ENCODE peak calls at places on chromosomes 16 and 17, in four cellular contexts. One of them, this sample, is unnamed.
A peak's percentile ranks its signal among the peaks of the same experiment; 100 is the strongest.

GRCh38 chr16:64051826-64052225 is 1070.0 kb downstream of the CDH11 start:
- DNase-seq in body of pancreas: no peak
- DNase-seq in CD8-positive, alpha-beta memory T cell: no peak
- DNase-seq in pancreas: no peak
- DNase-seq in this sample: no peak

GRCh38 chr17:3804503-3804931 is 3.5 kb upstream of the ITGAE start:
- DNase-seq in body of pancreas: peak; percentile 56
- DNase-seq in CD8-positive, alpha-beta memory T cell: no peak
- DNase-seq in pancreas: no peak
- DNase-seq in this sample: no peak

GRCh38 chr17:64420143-64420670 is 28.7 kb upstream of the MILR1 start:
- DNase-seq in body of pancreas: peak; percentile 16
- DNase-seq in CD8-positive, alpha-beta memory T cell: peak; percentile 69
- DNase-seq in pancreas: no peak
- DNase-seq in this sample: peak; percentile 11

GRCh38 chr17:1379930-1380313 is 20.1 kb downstream of the YWHAE start:
- DNase-seq in body of pancreas: no peak
- DNase-seq in CD8-positive, alpha-beta memory T cell: no peak
- DNase-seq in pancreas: no peak
- DNase-seq in this sample: no peak

GRCh38 chr16:17173134-17173729 is 297.5 kb downstream of the XYLT1 start:
- DNase-seq in body of pancreas: peak; percentile 34
- DNase-seq in CD8-positive, alpha-beta memory T cell: no peak
- DNase-seq in pancreas: no peak
- DNase-seq in this sample: no peak

GRCh38 chr16:88706965-88707871 is 915 bp downstream of the CTU2 start:
- DNase-seq in body of pancreas: no peak
- DNase-seq in CD8-positive, alpha-beta memory T cell: no peak
- DNase-seq in pancreas: no peak
- DNase-seq in this sample: no peak

GRCh38 chr17:56717471-56717870 is 116.2 kb downstream of the C17orf67 start:
- DNase-seq in body of pancreas: no peak
- DNase-seq in CD8-positive, alpha-beta memory T cell: no peak
- DNase-seq in pancreas: no peak
- DNase-seq in this sample: no peak

GRCh38 chr17:6572997-6573396 is 16.6 kb upstream of the PITPNM3 start:
- DNase-seq in body of pancreas: no peak
- DNase-seq in CD8-positive, alpha-beta memory T cell: no peak
- DNase-seq in pancreas: no peak
- DNase-seq in this sample: no peak

GRCh38 chr16:4081035-4081434 is 35.2 kb downstream of the ADCY9 start:
- DNase-seq in body of pancreas: no peak
- DNase-seq in CD8-positive, alpha-beta memory T cell: no peak
- DNase-seq in pancreas: no peak
- DNase-seq in this sample: no peak

GRCh38 chr16:4945560-4946502 is 8.9 kb upstream of the PPL start:
- DNase-seq in body of pancreas: peak; percentile 45
- DNase-seq in CD8-positive, alpha-beta memory T cell: no peak
- DNase-seq in pancreas: no peak
- DNase-seq in this sample: no peak

GRCh38 chr17:74181341-74181740 is 22.1 kb upstream of the RPL38 start:
- DNase-seq in body of pancreas: no peak
- DNase-seq in CD8-positive, alpha-beta memory T cell: no peak
- DNase-seq in pancreas: no peak
- DNase-seq in this sample: no peak

GRCh38 chr17:58913971-58914769 is 158.5 kb downstream of the PPM1E start:
- DNase-seq in body of pancreas: no peak
- DNase-seq in CD8-positive, alpha-beta memory T cell: no peak
- DNase-seq in pancreas: no peak
- DNase-seq in this sample: no peak

GRCh38 chr17:17700251-17700969 is 19.2 kb downstream of the RAI1 start:
- DNase-seq in body of pancreas: peak; percentile 35
- DNase-seq in CD8-positive, alpha-beta memory T cell: no peak
- DNase-seq in pancreas: no peak
- DNase-seq in this sample: no peak

GRCh38 chr17:74325743-74326379 is at the start of gene KIF19:
- DNase-seq in body of pancreas: peak; percentile 56
- DNase-seq in CD8-positive, alpha-beta memory T cell: peak; percentile 57
- DNase-seq in pancreas: no peak
- DNase-seq in this sample: peak; percentile 44

GRCh38 chr16:27367463-27368357 is 34.3 kb upstream of the IL21R start:
- DNase-seq in body of pancreas: peak; percentile 82
- DNase-seq in CD8-positive, alpha-beta memory T cell: peak; percentile 92
- DNase-seq in pancreas: peak; percentile 87
- DNase-seq in this sample: peak; percentile 82

GRCh38 chr17:38844261-38844757 is 9.2 kb downstream of the RPL23 start:
- DNase-seq in body of pancreas: peak; percentile 61
- DNase-seq in CD8-positive, alpha-beta memory T cell: no peak
- DNase-seq in pancreas: no peak
- DNase-seq in this sample: no peak

GRCh38 chr16:49961087-49961486 is 63.9 kb upstream of the CNEP1R1 start:
- DNase-seq in body of pancreas: no peak
- DNase-seq in CD8-positive, alpha-beta memory T cell: no peak
- DNase-seq in pancreas: no peak
- DNase-seq in this sample: no peak

GRCh38 chr17:76204277-76204676 is 36.0 kb downstream of the RNF157 start:
- DNase-seq in body of pancreas: no peak
- DNase-seq in CD8-positive, alpha-beta memory T cell: no peak
- DNase-seq in pancreas: no peak
- DNase-seq in this sample: no peak

GRCh38 chr17:28758411-28759121 is 14.8 kb downstream of the TRAF4 start:
- DNase-seq in body of pancreas: no peak
- DNase-seq in CD8-positive, alpha-beta memory T cell: no peak
- DNase-seq in pancreas: peak; percentile 75
- DNase-seq in this sample: no peak

GRCh38 chr16:16150117-16150877 is 73.0 kb downstream of the ABCC6 start:
- DNase-seq in body of pancreas: peak; percentile 85
- DNase-seq in CD8-positive, alpha-beta memory T cell: no peak
- DNase-seq in pancreas: peak; percentile 91
- DNase-seq in this sample: no peak

GRCh38 chr17:7019839-7020519 is 2.9 kb upstream of the BCL6B start:
- DNase-seq in body of pancreas: peak; percentile 71
- DNase-seq in CD8-positive, alpha-beta memory T cell: no peak
- DNase-seq in pancreas: no peak
- DNase-seq in this sample: no peak

DNA sequence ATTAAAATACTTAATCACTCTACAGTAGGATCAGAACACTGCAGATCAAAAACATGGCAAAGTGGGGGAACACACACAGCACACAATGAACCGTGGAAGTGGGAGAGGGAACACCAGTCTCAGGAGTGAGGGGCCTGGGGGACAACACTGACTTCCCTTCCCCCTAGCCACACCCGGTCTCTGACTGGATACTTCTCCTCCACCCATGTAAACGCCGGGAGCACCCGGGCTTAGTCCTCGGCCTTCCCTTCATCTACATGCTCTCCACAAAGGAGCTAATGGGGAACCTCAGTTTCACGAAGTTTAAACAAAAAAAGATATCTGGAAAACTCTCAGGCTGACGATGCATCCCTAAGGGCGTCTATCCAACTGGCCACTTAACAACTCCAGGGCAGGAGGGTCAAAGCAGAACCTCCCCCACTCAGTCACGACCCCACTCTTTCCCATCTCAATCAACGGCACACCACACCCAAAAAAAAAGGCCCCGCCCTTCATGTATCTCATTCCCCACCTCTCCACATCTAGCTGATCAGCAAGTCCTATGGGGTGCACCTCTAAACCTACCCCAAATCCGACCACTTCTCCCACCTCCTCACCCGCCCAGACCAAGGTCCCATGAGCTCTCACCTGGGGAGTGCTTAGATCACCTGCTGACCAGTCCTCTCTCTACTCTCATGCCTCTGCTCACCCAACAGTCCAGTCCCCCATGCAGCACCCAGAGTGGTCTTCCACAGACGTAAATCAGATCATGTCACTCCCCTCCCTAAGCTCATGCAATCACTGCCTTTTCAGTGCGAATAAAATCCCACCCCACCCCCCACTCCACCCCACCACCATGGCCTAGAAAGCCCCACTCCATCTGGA is 7.4 kb downstream of the ZDHHC7 start:
- DNase-seq in body of pancreas: no peak
- DNase-seq in CD8-positive, alpha-beta memory T cell: no peak
- DNase-seq in pancreas: peak; percentile 23
- DNase-seq in this sample: no peak
- H3K4me1 ChIP-seq in body of pancreas: peaks cover 93% of the 10 kb centered on the region
- H3K4me1 ChIP-seq in CD8-positive, alpha-beta memory T cell: peaks cover 39% of the 10 kb centered on the region
- H3K4me1 ChIP-seq in pancreas: peaks cover 46% of the 10 kb centered on the region
- H3K4me1 ChIP-seq in this sample: peaks cover 7% of the 10 kb centered on the region

GRCh38 chr17:45976391-45976754 is 22.7 kb upstream of the STH start:
- DNase-seq in body of pancreas: no peak
- DNase-seq in CD8-positive, alpha-beta memory T cell: no peak
- DNase-seq in pancreas: no peak
- DNase-seq in this sample: no peak

GRCh38 chr17:45975640-45976295 is 23.3 kb upstream of the STH start:
- DNase-seq in body of pancreas: no peak
- DNase-seq in CD8-positive, alpha-beta memory T cell: no peak
- DNase-seq in pancreas: no peak
- DNase-seq in this sample: no peak

GRCh38 chr17:45973099-45973838 is 25.8 kb upstream of the STH start:
- DNase-seq in body of pancreas: peak; percentile 62
- DNase-seq in CD8-positive, alpha-beta memory T cell: no peak
- DNase-seq in pancreas: no peak
- DNase-seq in this sample: no peak

GRCh38 chr17:45973943-45974859 is 24.8 kb upstream of the STH start:
- DNase-seq in body of pancreas: no peak
- DNase-seq in CD8-positive, alpha-beta memory T cell: no peak
- DNase-seq in pancreas: no peak
- DNase-seq in this sample: no peak

DNA sequence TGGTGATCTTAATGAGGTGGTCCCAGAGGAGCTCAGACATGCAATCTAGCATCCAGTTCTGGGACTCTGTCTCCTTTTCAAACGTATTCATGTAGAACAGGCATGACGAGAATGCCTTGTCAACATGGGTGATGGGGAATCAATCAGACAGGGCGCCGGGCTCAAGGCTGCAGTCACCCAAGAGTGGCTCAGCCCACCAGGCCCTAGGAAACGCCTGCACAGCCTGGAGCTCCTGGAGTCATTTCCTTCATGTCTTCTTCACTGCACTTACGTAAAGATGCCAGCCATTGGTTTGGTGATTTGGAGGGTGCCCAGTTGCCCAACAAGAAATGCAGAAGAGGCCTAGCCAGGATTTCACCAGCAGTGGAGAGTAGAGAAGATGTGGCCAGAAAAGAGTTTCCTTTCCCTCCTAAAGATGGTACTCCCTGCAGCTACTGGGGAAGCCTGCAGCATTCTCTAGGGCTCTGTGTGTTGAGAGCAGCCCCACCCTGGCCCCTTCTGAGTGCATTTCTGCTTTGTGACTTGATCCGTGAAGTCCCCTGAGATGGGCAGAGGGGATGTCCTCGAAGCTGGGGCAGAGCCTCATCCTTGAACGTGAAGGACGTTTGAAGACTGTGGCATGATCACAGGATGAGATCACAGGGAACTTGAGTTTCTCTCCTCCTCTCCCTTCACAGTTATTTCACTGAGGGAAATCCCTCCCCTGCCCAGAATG is 24.0 kb upstream of the STH start:
- DNase-seq in body of pancreas: no peak
- DNase-seq in CD8-positive, alpha-beta memory T cell: no peak
- DNase-seq in pancreas: no peak
- DNase-seq in this sample: no peak
- H3K4me3 ChIP-seq in body of pancreas: no peak overlapping the region
- H3K4me3 ChIP-seq in CD8-positive, alpha-beta memory T cell: no peak overlapping the region
- H3K4me3 ChIP-seq in pancreas: no peak overlapping the region
- H3K4me3 ChIP-seq in this sample: no peak overlapping the region

GRCh38 chr17:50204431-50204830 is 3.0 kb upstream of the COL1A1 start:
- DNase-seq in body of pancreas: no peak
- DNase-seq in CD8-positive, alpha-beta memory T cell: no peak
- DNase-seq in pancreas: no peak
- DNase-seq in this sample: no peak
- H3K27ac ChIP-seq in body of pancreas: no peak overlapping the region
- H3K27ac ChIP-seq in CD8-positive, alpha-beta memory T cell: no peak overlapping the region
- H3K27ac ChIP-seq in pancreas: no peak overlapping the region
- H3K27ac ChIP-seq in this sample: no peak overlapping the region

DNA sequence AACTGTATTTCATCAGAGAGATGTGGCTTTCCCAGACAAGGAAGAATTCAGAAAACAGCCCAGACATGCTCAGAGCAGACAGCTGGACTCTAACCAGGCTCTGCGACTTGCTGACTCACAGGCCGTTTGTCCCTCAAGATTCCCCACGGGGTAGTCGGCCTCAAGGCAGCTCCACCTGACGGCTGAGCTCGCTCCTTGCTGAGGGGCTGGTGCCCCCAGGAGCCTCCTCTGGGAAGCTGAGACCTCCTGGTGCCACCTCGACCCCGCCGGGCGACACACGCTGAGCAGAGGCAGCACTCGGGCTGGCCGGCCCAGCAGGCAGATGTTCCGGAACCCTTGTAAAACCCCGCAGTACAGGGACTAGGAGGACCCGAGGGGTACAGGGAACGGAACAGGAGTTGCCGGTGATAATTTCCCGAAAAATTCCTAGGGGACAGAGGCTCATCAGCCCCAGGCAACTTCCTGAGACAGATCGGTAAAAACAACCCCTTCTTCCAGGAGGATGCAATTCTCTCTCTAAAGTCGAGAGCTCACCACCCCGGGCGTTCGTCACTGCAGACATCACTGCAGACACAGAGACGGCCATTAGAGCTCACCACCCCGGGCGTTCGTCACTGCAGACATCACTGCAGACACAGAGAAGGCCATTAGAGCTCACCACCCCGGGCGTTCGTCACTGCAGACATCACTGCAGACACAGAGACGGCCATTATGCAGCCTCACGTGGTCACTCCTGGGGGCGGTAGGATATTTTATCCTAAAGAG is 19.9 kb downstream of the RPH3AL start:
- DNase-seq in body of pancreas: peak; percentile 70
- DNase-seq in CD8-positive, alpha-beta memory T cell: no peak
- DNase-seq in pancreas: peak; percentile 78
- DNase-seq in this sample: no peak
- H3K4me1 ChIP-seq in body of pancreas: peaks cover 83% of the 10 kb centered on the region
- H3K4me1 ChIP-seq in CD8-positive, alpha-beta memory T cell: peaks cover 31% of the 10 kb centered on the region
- H3K4me1 ChIP-seq in pancreas: peaks cover 13% of the 10 kb centered on the region
- H3K4me1 ChIP-seq in this sample: peaks cover 15% of the 10 kb centered on the region

GRCh38 chr16:30079480-30079879 is 3.7 kb downstream of the PPP4C start:
- DNase-seq in body of pancreas: no peak
- DNase-seq in CD8-positive, alpha-beta memory T cell: no peak
- DNase-seq in pancreas: peak; percentile 58
- DNase-seq in this sample: no peak

GRCh38 chr16:30075503-30076275 is at the start of gene PPP4C:
- DNase-seq in body of pancreas: peak; percentile 93
- DNase-seq in CD8-positive, alpha-beta memory T cell: peak; percentile 90
- DNase-seq in pancreas: peak; percentile 94
- DNase-seq in this sample: peak; percentile 88

GRCh38 chr16:30076276-30076791 is 540 bp downstream of the PPP4C start:
- DNase-seq in body of pancreas: no peak
- DNase-seq in CD8-positive, alpha-beta memory T cell: no peak
- DNase-seq in pancreas: peak; percentile 73
- DNase-seq in this sample: no peak

GRCh38 chr16:30078744-30079143 is 3.0 kb downstream of the PPP4C start:
- DNase-seq in body of pancreas: no peak
- DNase-seq in CD8-positive, alpha-beta memory T cell: no peak
- DNase-seq in pancreas: peak; percentile 40
- DNase-seq in this sample: no peak

GRCh38 chr16:30077656-30078055 is 1.9 kb downstream of the PPP4C start:
- DNase-seq in body of pancreas: no peak
- DNase-seq in CD8-positive, alpha-beta memory T cell: no peak
- DNase-seq in pancreas: peak; percentile 16
- DNase-seq in this sample: no peak
- H3K4me3 ChIP-seq in body of pancreas: no peak overlapping the region
- H3K4me3 ChIP-seq in CD8-positive, alpha-beta memory T cell: no peak overlapping the region
- H3K4me3 ChIP-seq in pancreas: no peak overlapping the region
- H3K4me3 ChIP-seq in this sample: no peak overlapping the region

This sample was measured in effector memory CD4-positive, alpha-beta T cell.